ENCODE peak calls at places on chromosome 12, in eight cellular contexts. One of them, this sample, is unnamed.

GRCh38 chr12:25743679-25744078 is 190.6 kb upstream of the LMNTD1 start:
- DNase-seq in NCI-H1105 treated with DMSO at 0.1 percent for 48 hours: peak
- DNase-seq in fibroblast of lung: no peak
- DNase-seq in RCC 7860: no peak
- DNase-seq in body of pancreas: no peak
- DNase-seq in GM04503: no peak
- DNase-seq in islet precursor cell: no peak
- DNase-seq in HT1080: no peak
- DNase-seq in this sample: no peak

GRCh38 chr12:104064842-104065441 is 611 bp downstream of the HCFC2 start:
- DNase-seq in HT1080: peak
- DNase-seq in RCC 7860: no peak
- DNase-seq in islet precursor cell: peak
- DNase-seq in GM04503: no peak
- DNase-seq in NCI-H1105 treated with DMSO at 0.1 percent for 48 hours: no peak
- DNase-seq in body of pancreas: peak
- DNase-seq in fibroblast of lung: no peak
- DNase-seq in this sample: no peak

GRCh38 chr12:72313757-72314270 is 41.6 kb downstream of the TRHDE start:
- DNase-seq in RCC 7860: no peak
- DNase-seq in body of pancreas: no peak
- DNase-seq in HT1080: no peak
- DNase-seq in islet precursor cell: no peak
- DNase-seq in NCI-H1105 treated with DMSO at 0.1 percent for 48 hours: no peak
- DNase-seq in GM04503: no peak
- DNase-seq in fibroblast of lung: peak
- DNase-seq in this sample: no peak

GRCh38 chr12:14111230-14111865 is 129.9 kb upstream of the GRIN2B start:
- DNase-seq in NCI-H1105 treated with DMSO at 0.1 percent for 48 hours: no peak
- DNase-seq in HT1080: peak
- DNase-seq in RCC 7860: no peak
- DNase-seq in body of pancreas: no peak
- DNase-seq in fibroblast of lung: no peak
- DNase-seq in GM04503: no peak
- DNase-seq in islet precursor cell: peak
- DNase-seq in this sample: peak

GRCh38 chr12:41795066-41795465 is 349.6 kb downstream of the GXYLT1 start:
- DNase-seq in HT1080: peak
- DNase-seq in fibroblast of lung: peak
- DNase-seq in body of pancreas: no peak
- DNase-seq in GM04503: no peak
- DNase-seq in NCI-H1105 treated with DMSO at 0.1 percent for 48 hours: no peak
- DNase-seq in islet precursor cell: no peak
- DNase-seq in RCC 7860: no peak
- DNase-seq in this sample: no peak

GRCh38 chr12:78764913-78765312 is 99.7 kb upstream of the SYT1 start:
- DNase-seq in body of pancreas: no peak
- DNase-seq in islet precursor cell: no peak
- DNase-seq in GM04503: no peak
- DNase-seq in NCI-H1105 treated with DMSO at 0.1 percent for 48 hours: no peak
- DNase-seq in fibroblast of lung: no peak
- DNase-seq in HT1080: no peak
- DNase-seq in RCC 7860: no peak
- DNase-seq in this sample: no peak

GRCh38 chr12:47362131-47362686 is 282.4 kb upstream of the AMIGO2 start:
- DNase-seq in RCC 7860: no peak
- DNase-seq in islet precursor cell: no peak
- DNase-seq in fibroblast of lung: no peak
- DNase-seq in body of pancreas: no peak
- DNase-seq in GM04503: no peak
- DNase-seq in NCI-H1105 treated with DMSO at 0.1 percent for 48 hours: no peak
- DNase-seq in HT1080: no peak
- DNase-seq in this sample: no peak

GRCh38 chr12:1634590-1635191 is 5.7 kb downstream of the WNT5B start:
- DNase-seq in NCI-H1105 treated with DMSO at 0.1 percent for 48 hours: peak
- DNase-seq in RCC 7860: peak
- DNase-seq in body of pancreas: peak
- DNase-seq in HT1080: peak
- DNase-seq in GM04503: no peak
- DNase-seq in fibroblast of lung: peak
- DNase-seq in islet precursor cell: peak
- DNase-seq in this sample: peak

GRCh38 chr12:49868952-49869815 is 26.3 kb upstream of the BCDIN3D start:
- DNase-seq in GM04503: peak
- DNase-seq in fibroblast of lung: peak
- DNase-seq in RCC 7860: peak
- DNase-seq in body of pancreas: peak
- DNase-seq in HT1080: peak
- DNase-seq in NCI-H1105 treated with DMSO at 0.1 percent for 48 hours: peak
- DNase-seq in islet precursor cell: peak
- DNase-seq in this sample: peak

GRCh38 chr12:13116971-13117370 is 13.5 kb upstream of the GSG1 start:
- DNase-seq in islet precursor cell: no peak
- DNase-seq in body of pancreas: no peak
- DNase-seq in RCC 7860: no peak
- DNase-seq in fibroblast of lung: no peak
- DNase-seq in GM04503: no peak
- DNase-seq in NCI-H1105 treated with DMSO at 0.1 percent for 48 hours: no peak
- DNase-seq in HT1080: no peak
- DNase-seq in this sample: no peak

GRCh38 chr12:4819654-4820053 is 90.1 kb upstream of the KCNA1 start:
- DNase-seq in body of pancreas: no peak
- DNase-seq in GM04503: no peak
- DNase-seq in NCI-H1105 treated with DMSO at 0.1 percent for 48 hours: no peak
- DNase-seq in RCC 7860: no peak
- DNase-seq in HT1080: peak
- DNase-seq in fibroblast of lung: peak
- DNase-seq in islet precursor cell: no peak
- DNase-seq in this sample: no peak

GRCh38 chr12:221736-222135 is 7.8 kb upstream of the SLC6A12 start:
- DNase-seq in body of pancreas: no peak
- DNase-seq in RCC 7860: no peak
- DNase-seq in NCI-H1105 treated with DMSO at 0.1 percent for 48 hours: no peak
- DNase-seq in HT1080: no peak
- DNase-seq in islet precursor cell: no peak
- DNase-seq in fibroblast of lung: no peak
- DNase-seq in GM04503: no peak
- DNase-seq in this sample: no peak

GRCh38 chr12:132438726-132439125 is 51.2 kb upstream of the FBRSL1 start:
- DNase-seq in HT1080: no peak
- DNase-seq in body of pancreas: no peak
- DNase-seq in fibroblast of lung: no peak
- DNase-seq in NCI-H1105 treated with DMSO at 0.1 percent for 48 hours: no peak
- DNase-seq in GM04503: no peak
- DNase-seq in islet precursor cell: no peak
- DNase-seq in RCC 7860: no peak
- DNase-seq in this sample: no peak

GRCh38 chr12:131711551-131712205 is 788 bp downstream of the SFSWAP start:
- DNase-seq in body of pancreas: no peak
- DNase-seq in islet precursor cell: no peak
- DNase-seq in GM04503: no peak
- DNase-seq in NCI-H1105 treated with DMSO at 0.1 percent for 48 hours: no peak
- DNase-seq in fibroblast of lung: no peak
- DNase-seq in RCC 7860: no peak
- DNase-seq in HT1080: no peak
- DNase-seq in this sample: no peak

GRCh38 chr12:38892090-38892786 is 13.2 kb downstream of the CPNE8 start:
- DNase-seq in HT1080: peak
- DNase-seq in islet precursor cell: peak
- DNase-seq in NCI-H1105 treated with DMSO at 0.1 percent for 48 hours: no peak
- DNase-seq in GM04503: no peak
- DNase-seq in body of pancreas: peak
- DNase-seq in RCC 7860: no peak
- DNase-seq in fibroblast of lung: peak
- DNase-seq in this sample: no peak

GRCh38 chr12:94676011-94676709 is 25.8 kb upstream of the TMCC3 start:
- DNase-seq in fibroblast of lung: no peak
- DNase-seq in NCI-H1105 treated with DMSO at 0.1 percent for 48 hours: no peak
- DNase-seq in GM04503: no peak
- DNase-seq in body of pancreas: no peak
- DNase-seq in HT1080: no peak
- DNase-seq in RCC 7860: no peak
- DNase-seq in islet precursor cell: peak
- DNase-seq in this sample: no peak

GRCh38 chr12:116091579-116091978 is 185.9 kb downstream of the MED13L start:
- DNase-seq in RCC 7860: no peak
- DNase-seq in GM04503: no peak
- DNase-seq in NCI-H1105 treated with DMSO at 0.1 percent for 48 hours: peak
- DNase-seq in body of pancreas: no peak
- DNase-seq in fibroblast of lung: no peak
- DNase-seq in islet precursor cell: no peak
- DNase-seq in HT1080: no peak
- DNase-seq in this sample: no peak

GRCh38 chr12:59020541-59020940 is 100.2 kb upstream of the LRIG3 start:
- DNase-seq in RCC 7860: no peak
- DNase-seq in fibroblast of lung: no peak
- DNase-seq in islet precursor cell: no peak
- DNase-seq in NCI-H1105 treated with DMSO at 0.1 percent for 48 hours: no peak
- DNase-seq in HT1080: no peak
- DNase-seq in GM04503: no peak
- DNase-seq in body of pancreas: no peak
- DNase-seq in this sample: no peak

GRCh38 chr12:123892853-123893252 is 79.8 kb downstream of the CCDC92 start:
- DNase-seq in RCC 7860: no peak
- DNase-seq in HT1080: no peak
- DNase-seq in islet precursor cell: no peak
- DNase-seq in fibroblast of lung: no peak
- DNase-seq in body of pancreas: no peak
- DNase-seq in NCI-H1105 treated with DMSO at 0.1 percent for 48 hours: no peak
- DNase-seq in GM04503: no peak
- DNase-seq in this sample: no peak

GRCh38 chr12:116783503-116784237 is 45.6 kb downstream of the RNFT2 start:
- DNase-seq in RCC 7860: no peak
- DNase-seq in body of pancreas: no peak
- DNase-seq in islet precursor cell: no peak
- DNase-seq in fibroblast of lung: no peak
- DNase-seq in NCI-H1105 treated with DMSO at 0.1 percent for 48 hours: peak
- DNase-seq in HT1080: no peak
- DNase-seq in GM04503: no peak
- DNase-seq in this sample: no peak

GRCh38 chr12:107492393-107493134 is 193.0 kb upstream of the PWP1 start:
- DNase-seq in fibroblast of lung: no peak
- DNase-seq in HT1080: no peak
- DNase-seq in body of pancreas: no peak
- DNase-seq in NCI-H1105 treated with DMSO at 0.1 percent for 48 hours: no peak
- DNase-seq in RCC 7860: no peak
- DNase-seq in islet precursor cell: no peak
- DNase-seq in GM04503: no peak
- DNase-seq in this sample: no peak

GRCh38 chr12:56805282-56805855 is 42.2 kb downstream of the HSD17B6 start:
- DNase-seq in NCI-H1105 treated with DMSO at 0.1 percent for 48 hours: no peak
- DNase-seq in HT1080: no peak
- DNase-seq in islet precursor cell: no peak
- DNase-seq in fibroblast of lung: no peak
- DNase-seq in body of pancreas: no peak
- DNase-seq in GM04503: no peak
- DNase-seq in RCC 7860: no peak
- DNase-seq in this sample: no peak

GRCh38 chr12:21346542-21347205 is 12.0 kb upstream of the SLCO1A2 start:
- DNase-seq in NCI-H1105 treated with DMSO at 0.1 percent for 48 hours: no peak
- DNase-seq in RCC 7860: no peak
- DNase-seq in fibroblast of lung: no peak
- DNase-seq in body of pancreas: no peak
- DNase-seq in islet precursor cell: no peak
- DNase-seq in HT1080: no peak
- DNase-seq in GM04503: no peak
- DNase-seq in this sample: no peak

GRCh38 chr12:122003646-122004611 is 17.8 kb upstream of the BCL7A start:
- DNase-seq in GM04503: peak
- DNase-seq in fibroblast of lung: peak
- DNase-seq in islet precursor cell: no peak
- DNase-seq in RCC 7860: no peak
- DNase-seq in body of pancreas: no peak
- DNase-seq in HT1080: no peak
- DNase-seq in NCI-H1105 treated with DMSO at 0.1 percent for 48 hours: no peak
- DNase-seq in this sample: no peak

GRCh38 chr12:24562761-24563392 is 386.0 kb downstream of the BCAT1 start:
- DNase-seq in NCI-H1105 treated with DMSO at 0.1 percent for 48 hours: peak
- DNase-seq in RCC 7860: no peak
- DNase-seq in GM04503: no peak
- DNase-seq in fibroblast of lung: peak
- DNase-seq in HT1080: no peak
- DNase-seq in islet precursor cell: peak
- DNase-seq in body of pancreas: no peak
- DNase-seq in this sample: peak

GRCh38 chr12:6538420-6539275 is 4.3 kb downstream of the GAPDH start:
- DNase-seq in GM04503: no peak
- DNase-seq in HT1080: peak
- DNase-seq in fibroblast of lung: peak
- DNase-seq in RCC 7860: peak
- DNase-seq in body of pancreas: no peak
- DNase-seq in NCI-H1105 treated with DMSO at 0.1 percent for 48 hours: no peak
- DNase-seq in islet precursor cell: peak
- DNase-seq in this sample: no peak

GRCh38 chr12:104846056-104846762 is 111.9 kb downstream of the SLC41A2 start:
- DNase-seq in fibroblast of lung: peak
- DNase-seq in HT1080: no peak
- DNase-seq in NCI-H1105 treated with DMSO at 0.1 percent for 48 hours: no peak
- DNase-seq in GM04503: peak
- DNase-seq in body of pancreas: no peak
- DNase-seq in RCC 7860: no peak
- DNase-seq in islet precursor cell: no peak
- DNase-seq in this sample: no peak

GRCh38 chr12:94207467-94208432 is 59.4 kb downstream of the PLXNC1 start:
- DNase-seq in NCI-H1105 treated with DMSO at 0.1 percent for 48 hours: no peak
- DNase-seq in GM04503: no peak
- DNase-seq in HT1080: no peak
- DNase-seq in islet precursor cell: peak
- DNase-seq in fibroblast of lung: peak
- DNase-seq in RCC 7860: no peak
- DNase-seq in body of pancreas: no peak
- DNase-seq in this sample: no peak

GRCh38 chr12:95815635-95816212 is 25.2 kb upstream of the NTN4 start:
- DNase-seq in fibroblast of lung: peak
- DNase-seq in body of pancreas: no peak
- DNase-seq in GM04503: no peak
- DNase-seq in HT1080: no peak
- DNase-seq in NCI-H1105 treated with DMSO at 0.1 percent for 48 hours: peak
- DNase-seq in RCC 7860: peak
- DNase-seq in islet precursor cell: no peak
- DNase-seq in this sample: peak

GRCh38 chr12:27142102-27142721 is 59.8 kb upstream of the C12orf71 start:
- DNase-seq in NCI-H1105 treated with DMSO at 0.1 percent for 48 hours: peak
- DNase-seq in RCC 7860: peak
- DNase-seq in body of pancreas: peak
- DNase-seq in islet precursor cell: peak
- DNase-seq in HT1080: peak
- DNase-seq in fibroblast of lung: peak
- DNase-seq in GM04503: peak
- DNase-seq in this sample: peak